ENCODE peak calls at places on chromosomes 16 and 17, in nine cellular contexts. C, S, X, I, B, M, G, E and U are unnamed samples.

GRCh38 chr17:82599674-82600661 is 48.3 kb downstream of the WDR45B start:
- DNase-seq in C (no peak), S (no peak), X (no peak), I (no peak), B (no peak), M (no peak), G (no peak), E (no peak), U (no peak)

GRCh38 chr16:15689290-15689689 is 39.2 kb downstream of the NDE1 start:
- DNase-seq in C (no peak), S (no peak), X (no peak), I (no peak), B (no peak), M (no peak), G (no peak), E (no peak), U (no peak)

GRCh38 chr17:81712468-81713003 is 452 bp downstream of the SLC25A10 start:
- DNase-seq in C (no peak), S (no peak), X (peak; percentile 17), I (peak; percentile 60), B (peak; percentile 46), M (no peak), G (no peak), E (no peak), U (peak; percentile 63)

GRCh38 chr16:84391151-84391873 is 23.0 kb downstream of the ATP2C2 start:
- DNase-seq in C (no peak), S (no peak), X (no peak), I (no peak), B (peak; percentile 24), M (no peak), G (no peak), E (no peak), U (no peak)

GRCh38 chr17:67687541-67687940 is 30.2 kb upstream of the NOL11 start:
- DNase-seq in C (no peak), S (no peak), X (no peak), I (no peak), B (no peak), M (no peak), G (no peak), E (no peak), U (no peak)

GRCh38 chr17:40417258-40417608 is 463 bp downstream of the TOP2A start:
- DNase-seq in C (no peak), S (no peak), X (no peak), I (peak; percentile 71), B (no peak), M (no peak), G (no peak), E (no peak), U (peak; percentile 58)

GRCh38 chr17:7179317-7180254 is at the start of gene ASGR1:
- DNase-seq in C (no peak), S (no peak), X (no peak), I (no peak), B (no peak), M (no peak), G (no peak), E (no peak), U (no peak)

GRCh38 chr16:83336630-83337029 is 471.1 kb upstream of the HSBP1 start:
- DNase-seq in C (no peak), S (no peak), X (no peak), I (no peak), B (peak; percentile 87), M (peak; percentile 37), G (no peak), E (no peak), U (no peak)

GRCh38 chr17:16419074-16419928 is 3.9 kb downstream of the TRPV2 start:
- DNase-seq in C (no peak), S (no peak), X (no peak), I (no peak), B (peak; percentile 38), M (peak; percentile 43), G (no peak), E (peak; percentile 21), U (peak; percentile 84)

GRCh38 chr17:31758646-31759045 is 100.4 kb downstream of the COPRS start:
- DNase-seq in C (no peak), S (no peak), X (no peak), I (no peak), B (no peak), M (no peak), G (no peak), E (no peak), U (no peak)

GRCh38 chr16:10182186-10182683 is at the start of gene GRIN2A:
- DNase-seq in C (no peak), S (no peak), X (no peak), I (peak; percentile 68), B (no peak), M (no peak), G (no peak), E (no peak), U (no peak)

GRCh38 chr17:80034977-80035686 is 540 bp downstream of the TBC1D16 start:
- DNase-seq in C (peak; percentile 51), S (peak; percentile 46), X (no peak), I (peak; percentile 63), B (peak; percentile 51), M (no peak), G (peak; percentile 16), E (peak; percentile 12), U (peak; percentile 40)